ENCODE peak calls at places on chromosomes 12 and 14, in eight cellular contexts. O is RCC 7860; H is NCI-H1092; Y is T follicular helper cell; G is germinal center; J is stimulated activated CD8-positive, alpha-beta memory T cell treated with anti-CD3 and anti-CD28 coated beads, Interleukin-4, amount 100 ng/mL, for 24 hours; Q is AG09309; E is HEK293T. F is an unnamed sample.

GRCh38 chr12:104054681-104055346 is 4.8 kb upstream of the GLT8D2 start:
- DNase-seq in O (no peak), H (no peak), Y (no peak), G (no peak), J (no peak), Q (no peak), E (no peak), F (no peak)

GRCh38 chr12:111754671-111755070 is 12.1 kb upstream of the ALDH2 start:
- DNase-seq in O (no peak), H (no peak), Y (no peak), G (no peak), J (no peak), Q (no peak), E (no peak), F (no peak)

GRCh38 chr12:39062266-39062996 is 157.0 kb upstream of the CPNE8 start:
- DNase-seq in O (no peak), H (no peak), Y (no peak), G (no peak), J (no peak), Q (no peak), E (no peak), F (no peak)

GRCh38 chr14:77098470-77099353 is 654 bp downstream of the CIPC start:
- DNase-seq in O (no peak), H (no peak), Y (peak), G (peak), J (no peak), Q (no peak), E (no peak), F (no peak)

GRCh38 chr14:24436355-24437019 is 6.1 kb downstream of the SDR39U1 start:
- DNase-seq in O (peak), H (peak), Y (no peak), G (peak), J (no peak), Q (peak), E (peak), F (peak)

GRCh38 chr14:38522724-38523123 is 266.8 kb upstream of the CLEC14A start:
- DNase-seq in O (no peak), H (no peak), Y (no peak), G (no peak), J (no peak), Q (no peak), E (no peak), F (no peak)

GRCh38 chr14:104039214-104039613 is 46.3 kb upstream of the ASPG start:
- DNase-seq in O (no peak), H (no peak), Y (no peak), G (no peak), J (no peak), Q (no peak), E (no peak), F (no peak)

GRCh38 chr12:50411051-50411660 is 10.5 kb downstream of the LARP4 start:
- DNase-seq in O (no peak), H (no peak), Y (no peak), G (no peak), J (no peak), Q (no peak), E (no peak), F (peak)

GRCh38 chr14:102965282-102965681 is 42.8 kb downstream of the AMN start:
- DNase-seq in O (no peak), H (no peak), Y (no peak), G (no peak), J (no peak), Q (no peak), E (no peak), F (no peak)

GRCh38 chr12:53660064-53660463 is 15.8 kb downstream of the ATP5MC2 start:
- DNase-seq in O (no peak), H (no peak), Y (no peak), G (no peak), J (no peak), Q (no peak), E (no peak), F (peak)

GRCh38 chr12:124762791-124763593 is 100.7 kb downstream of the SCARB1 start:
- DNase-seq in O (no peak), H (no peak), Y (no peak), G (no peak), J (no peak), Q (no peak), E (no peak), F (no peak)

GRCh38 chr14:102182901-102183619 is 43.4 kb downstream of the WDR20 start:
- DNase-seq in O (no peak), H (no peak), Y (no peak), G (no peak), J (no peak), Q (no peak), E (no peak), F (no peak)

GRCh38 chr12:60176891-60177290 is 581.1 kb downstream of the SLC16A7 start:
- DNase-seq in O (no peak), H (no peak), Y (no peak), G (no peak), J (no peak), Q (no peak), E (no peak), F (no peak)

GRCh38 chr12:119183942-119184695 is 5.4 kb downstream of the HSPB8 start:
- DNase-seq in O (no peak), H (no peak), Y (no peak), G (no peak), J (no peak), Q (no peak), E (no peak), F (no peak)

GRCh38 chr12:120760349-120761245 is 35.0 kb downstream of the ACADS start:
- DNase-seq in O (no peak), H (no peak), Y (no peak), G (no peak), J (no peak), Q (no peak), E (no peak), F (no peak)

GRCh38 chr14:31042300-31042699 is 16.1 kb upstream of the STRN3 start:
- DNase-seq in O (no peak), H (no peak), Y (no peak), G (no peak), J (no peak), Q (no peak), E (no peak), F (no peak)

GRCh38 chr14:42535397-42535796 is 928.7 kb downstream of the LRFN5 start:
- DNase-seq in O (no peak), H (no peak), Y (no peak), G (no peak), J (no peak), Q (no peak), E (no peak), F (no peak)

GRCh38 chr12:113774526-113774925 is 191.6 kb downstream of the RBM19 start:
- DNase-seq in O (no peak), H (no peak), Y (no peak), G (no peak), J (no peak), Q (no peak), E (no peak), F (no peak)

GRCh38 chr12:84506317-84506716 is 406.3 kb downstream of the SLC6A15 start:
- DNase-seq in O (no peak), H (no peak), Y (no peak), G (no peak), J (no peak), Q (no peak), E (no peak), F (no peak)

GRCh38 chr14:54471641-54472040 is 17.1 kb downstream of the GMFB start:
- DNase-seq in O (no peak), H (no peak), Y (no peak), G (no peak), J (no peak), Q (no peak), E (no peak), F (no peak)

GRCh38 chr12:95922231-95922630 is 20.2 kb downstream of the CCDC38 start:
- DNase-seq in O (no peak), H (no peak), Y (no peak), G (no peak), J (no peak), Q (no peak), E (no peak), F (no peak)

GRCh38 chr12:5222011-5222461 is 178.4 kb downstream of the KCNA5 start:
- DNase-seq in O (peak), H (no peak), Y (no peak), G (no peak), J (no peak), Q (no peak), E (no peak), F (no peak)

GRCh38 chr14:99982449-99983250 is 82.6 kb upstream of the EVL start:
- DNase-seq in O (peak), H (peak), Y (peak), G (peak), J (peak), Q (no peak), E (peak), F (peak)

GRCh38 chr14:100762901-100763300 is 36.2 kb downstream of the DLK1 start:
- DNase-seq in O (no peak), H (no peak), Y (no peak), G (no peak), J (no peak), Q (no peak), E (no peak), F (no peak)

GRCh38 chr14:33676135-33676566 is 274.7 kb downstream of the EGLN3 start:
- DNase-seq in O (peak), H (peak), Y (no peak), G (no peak), J (no peak), Q (no peak), E (peak), F (no peak)

GRCh38 chr14:104378636-104379225 is 200.8 kb upstream of the C14orf180 start:
- DNase-seq in O (no peak), H (no peak), Y (no peak), G (no peak), J (no peak), Q (no peak), E (no peak), F (no peak)

GRCh38 chr14:32602699-32603098 is 273.6 kb downstream of the AKAP6 start:
- DNase-seq in O (no peak), H (no peak), Y (no peak), G (no peak), J (no peak), Q (no peak), E (no peak), F (no peak)

GRCh38 chr12:104219908-104220404 is 4.4 kb downstream of the TXNRD1 start:
- DNase-seq in O (peak), H (no peak), Y (no peak), G (no peak), J (peak), Q (peak), E (peak), F (peak)

GRCh38 chr12:59142175-59142574 is 221.9 kb upstream of the LRIG3 start:
- DNase-seq in O (no peak), H (no peak), Y (no peak), G (no peak), J (no peak), Q (no peak), E (no peak), F (no peak)

GRCh38 chr12:116962197-116962596 is 51.4 kb downstream of the FBXW8 start:
- DNase-seq in O (no peak), H (no peak), Y (no peak), G (no peak), J (no peak), Q (no peak), E (no peak), F (peak)

GRCh38 chr12:76457818-76458217 is 101.8 kb downstream of the OSBPL8 start:
- DNase-seq in O (no peak), H (no peak), Y (no peak), G (no peak), J (no peak), Q (no peak), E (no peak), F (no peak)

GRCh38 chr12:118249547-118249946 is 113.6 kb downstream of the PEBP1 start:
- DNase-seq in O (no peak), H (no peak), Y (no peak), G (no peak), J (no peak), Q (no peak), E (no peak), F (no peak)

GRCh38 chr14:52922656-52923055 is 28.2 kb downstream of the FERMT2 start:
- DNase-seq in O (peak), H (no peak), Y (no peak), G (no peak), J (no peak), Q (peak), E (no peak), F (no peak)

GRCh38 chr12:110230655-110231054 is 50.4 kb upstream of the ATP2A2 start:
- DNase-seq in O (no peak), H (no peak), Y (no peak), G (no peak), J (no peak), Q (no peak), E (no peak), F (no peak)

GRCh38 chr14:31297701-31298344 is 90.2 kb upstream of the HECTD1 start:
- DNase-seq in O (no peak), H (no peak), Y (no peak), G (no peak), J (no peak), Q (no peak), E (no peak), F (no peak)

GRCh38 chr12:77433799-77434198 is 368.4 kb upstream of the E2F7 start:
- DNase-seq in O (no peak), H (no peak), Y (no peak), G (no peak), J (no peak), Q (peak), E (no peak), F (peak)

GRCh38 chr14:95424533-95424932 is 91.9 kb downstream of the SYNE3 start:
- DNase-seq in O (no peak), H (no peak), Y (no peak), G (no peak), J (no peak), Q (peak), E (no peak), F (no peak)

GRCh38 chr14:62138593-62138992 is 376.4 kb downstream of the SNAPC1 start:
- DNase-seq in O (no peak), H (no peak), Y (no peak), G (no peak), J (no peak), Q (no peak), E (no peak), F (no peak)

F was measured in MV-4-11.